ENCODE peak calls at places on chromosomes 12 and 14, in seven cellular contexts. B, I, J, Y, D, R and X are unnamed samples.

GRCh38 chr12:96242597-96242996 is 48.4 kb downstream of the ELK3 start:
- DNase-seq in Y (no peak), J (no peak), B (peak), R (no peak), I (no peak), D (no peak), X (no peak)

GRCh38 chr12:112584266-112584722 is 165.5 kb downstream of the PTPN11 start:
- DNase-seq in D (peak), I (no peak), R (peak), B (no peak), J (peak), Y (no peak), X (no peak)

GRCh38 chr14:85762523-85762922 is 232.6 kb downstream of the FLRT2 start:
- DNase-seq in D (no peak), R (no peak), Y (no peak), J (no peak), B (no peak), I (no peak), X (no peak)

GRCh38 chr14:68762944-68763831 is 29.7 kb downstream of the ZFP36L1 start:
- DNase-seq in B (no peak), D (no peak), I (peak), Y (peak), J (no peak), R (no peak), X (no peak)

GRCh38 chr12:101695698-101696097 is 1.7 kb upstream of the CHPT1 start:
- DNase-seq in J (peak), D (no peak), I (no peak), B (no peak), R (no peak), Y (peak), X (no peak)

GRCh38 chr12:109098142-109098652 is 800 bp downstream of the UNG start:
- DNase-seq in I (peak), R (no peak), D (peak), J (peak), Y (peak), B (peak), X (no peak)

GRCh38 chr12:114919479-114919878 is 235.5 kb upstream of the TBX3 start:
- DNase-seq in Y (no peak), D (no peak), R (no peak), I (peak), J (no peak), B (no peak), X (no peak)

GRCh38 chr12:84732941-84733340 is 179.7 kb downstream of the SLC6A15 start:
- DNase-seq in I (no peak), R (no peak), J (peak), B (no peak), D (no peak), Y (no peak), X (no peak)

GRCh38 chr12:28870839-28871440 is 278.1 kb upstream of the FAR2 start:
- DNase-seq in R (no peak), I (no peak), Y (peak), D (no peak), J (peak), B (no peak), X (no peak)

GRCh38 chr14:104518659-104519350 is 60.8 kb upstream of the C14orf180 start:
- DNase-seq in I (peak), Y (no peak), R (no peak), B (no peak), D (no peak), J (no peak), X (no peak)

GRCh38 chr14:100305446-100306255 is 593 bp downstream of the SLC25A29 start:
- DNase-seq in I (no peak), J (peak), B (peak), Y (no peak), R (no peak), D (peak), X (no peak)

GRCh38 chr12:101564912-101565311 is 29.9 kb upstream of the MYBPC1 start:
- DNase-seq in D (no peak), J (no peak), Y (no peak), B (no peak), I (no peak), R (no peak), X (no peak)

GRCh38 chr14:92785601-92786426 is 8.3 kb upstream of the GOLGA5 start:
- DNase-seq in I (no peak), B (no peak), Y (peak), J (peak), R (no peak), D (no peak), X (no peak)

GRCh38 chr14:27278341-27278740 is 680.5 kb upstream of the NOVA1 start:
- DNase-seq in D (no peak), I (no peak), Y (no peak), J (no peak), R (no peak), B (no peak), X (no peak)

GRCh38 chr14:55816225-55816624 is 236.2 kb downstream of the KTN1 start:
- DNase-seq in R (no peak), D (no peak), Y (no peak), I (no peak), B (no peak), J (no peak), X (no peak)

GRCh38 chr12:5715076-5715475 is 230.0 kb downstream of the ANO2 start:
- DNase-seq in J (no peak), I (no peak), R (no peak), D (no peak), B (no peak), Y (no peak), X (no peak)

GRCh38 chr14:83342590-83342989 is 1808.9 kb upstream of the SEL1L start:
- DNase-seq in I (no peak), J (no peak), B (no peak), R (no peak), Y (no peak), D (no peak), X (no peak)

GRCh38 chr14:69247691-69248440 is 12.1 kb upstream of the GALNT16 start:
- DNase-seq in J (peak), Y (peak), B (no peak), D (no peak), R (no peak), I (no peak), X (no peak)

GRCh38 chr12:124098887-124099286 is 125.9 kb downstream of the ZNF664 start:
- DNase-seq in Y (no peak), J (no peak), I (no peak), D (no peak), R (no peak), B (no peak), X (peak)

GRCh38 chr12:84661732-84662326 is 250.8 kb downstream of the SLC6A15 start:
- DNase-seq in I (no peak), B (no peak), D (no peak), J (peak), R (no peak), Y (peak), X (no peak)

DNA sequence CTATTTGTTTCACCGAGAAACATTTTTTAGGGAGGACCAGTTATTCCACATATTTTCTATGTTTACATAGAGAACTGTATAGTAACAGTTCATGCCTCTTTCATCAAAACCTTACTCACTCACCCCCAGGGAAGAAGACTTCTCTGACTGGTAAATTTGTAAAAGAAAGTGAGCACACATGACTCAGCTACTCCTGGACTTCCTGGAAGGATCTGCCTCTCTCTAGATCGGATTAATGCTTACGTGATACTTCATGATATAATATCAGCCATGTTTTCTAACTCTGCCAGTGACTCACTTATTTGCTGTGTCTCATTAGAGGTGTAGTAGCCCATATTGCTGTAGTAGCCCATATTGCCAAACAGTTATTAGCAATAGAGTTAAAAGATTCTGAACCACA is 494.3 kb upstream of the ATXN7L3B start:
- DNase-seq in R (peak), J (peak), I (no peak), B (no peak), D (peak), Y (no peak), X (no peak)
- H3K27ac ChIP-seq in R (peak), J (peak), I (no peak), B (no peak), D (peak), Y (no peak), X (no peak)

DNA sequence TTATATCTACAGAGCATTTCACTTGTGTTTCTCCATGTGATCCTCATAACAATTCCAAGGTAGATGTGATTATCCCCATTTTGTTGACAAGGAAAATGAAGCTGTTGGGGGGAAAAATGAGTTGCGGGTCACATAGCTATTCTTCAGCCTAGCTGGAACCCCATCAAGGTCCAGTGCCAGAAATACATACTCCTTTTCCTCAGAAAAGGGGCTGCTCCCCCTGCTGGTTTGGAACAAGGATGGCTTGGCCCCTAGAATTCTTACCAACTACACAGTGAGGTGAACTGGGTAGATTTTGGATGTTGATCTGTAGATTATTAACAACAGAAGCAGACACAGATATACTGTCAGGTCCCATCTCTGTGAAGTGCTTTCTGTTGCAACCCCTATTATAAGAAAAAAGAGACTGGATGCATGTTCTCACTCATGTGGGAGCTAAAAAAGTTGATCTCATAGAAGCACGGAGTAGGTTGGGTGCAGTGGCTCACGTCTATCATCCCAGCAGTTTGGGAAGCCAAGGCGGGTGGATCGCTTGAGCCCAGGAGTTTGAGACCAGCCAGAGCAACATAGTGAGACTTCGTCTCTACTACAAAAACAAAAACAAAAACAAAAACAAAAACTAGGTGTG is 8.9 kb downstream of the IKZF4 start:
- DNase-seq in J (peak), R (no peak), D (peak), I (peak), Y (peak), B (peak), X (no peak)
- H3K4me3 ChIP-seq in J (no peak), R (no peak), D (no peak), I (no peak), Y (no peak), B (no peak), X (no peak)

GRCh38 chr14:88227693-88228092 is 95.4 kb downstream of the KCNK10 start:
- DNase-seq in B (no peak), R (no peak), Y (no peak), I (no peak), D (no peak), J (no peak), X (no peak)
- TF ChIP-seq CTCF in B (no peak), R (no peak), Y (no peak), I (no peak), D (no peak), J (no peak), X (no peak)

DNA sequence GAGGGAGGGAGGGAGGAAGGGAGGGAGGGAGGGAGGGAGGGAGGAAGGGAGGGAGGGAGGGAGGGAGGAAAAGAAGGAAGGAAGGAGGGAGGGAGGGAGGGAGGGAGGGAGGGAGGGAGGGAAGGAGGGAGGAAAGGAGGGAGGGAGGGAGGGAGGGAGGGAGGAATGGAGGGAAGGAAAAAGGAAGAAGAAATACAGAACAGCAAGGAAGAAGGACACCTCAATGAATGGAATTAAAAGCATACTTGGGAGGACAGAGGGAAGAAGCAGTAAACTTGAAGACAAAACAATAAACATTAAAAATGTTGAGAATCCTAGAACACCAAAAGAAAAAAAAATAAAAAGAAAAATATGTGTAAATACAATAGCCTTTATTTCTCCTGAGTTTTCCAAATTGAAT is 6.2 kb downstream of the OR4Q2 start:
- DNase-seq in J (no peak), D (no peak), R (no peak), Y (no peak), B (no peak), I (no peak), X (no peak)
- H3K27ac ChIP-seq in J (no peak), D (no peak), R (no peak), Y (no peak), B (no peak), I (no peak), X (no peak)

DNA sequence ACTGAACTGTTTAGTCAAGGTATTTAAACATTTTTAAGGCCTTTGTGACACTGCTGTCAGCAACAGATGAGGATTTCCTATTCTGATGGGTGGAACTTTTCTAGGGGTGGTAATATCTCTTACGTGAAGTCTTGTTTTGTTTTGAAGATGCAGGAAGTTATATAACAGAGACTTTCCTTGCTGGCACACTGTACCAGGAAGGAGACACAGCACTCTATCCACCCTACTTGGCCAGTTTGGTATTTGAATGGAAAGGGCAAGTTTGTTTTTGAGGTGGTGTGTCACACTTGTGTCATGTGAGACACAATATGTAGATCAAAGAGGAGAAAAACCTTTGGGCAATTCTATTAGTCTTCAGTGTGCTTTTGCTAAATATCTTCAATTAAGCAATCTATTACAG is 51.6 kb upstream of the SRP54 start:
- DNase-seq in R (no peak), Y (peak), D (no peak), J (peak), B (peak), I (no peak), X (no peak)
- H3K4me3 ChIP-seq in R (no peak), Y (no peak), D (no peak), J (no peak), B (peak), I (no peak), X (no peak)